ENCODE peak calls at places on chromosomes 1 and 21, in nine cellular contexts. T is neural progenitor cell; F is occipital lobe; A is stimulated activated CD4-positive, alpha-beta T cell treated with anti-CD3 and anti-CD28 coated beads, TNF-alpha, amount 100 ng/mL, for 24 hours; V is activated CD4-positive, CD25-positive, alpha-beta regulatory T cell treated with anti-CD3 and anti-CD28 coated beads, Interleukin-2, amount 50 U/mL, for 16 hours; K is posterior cingulate gyrus; M is ovary; Y is GM13976; W is psoas muscle. E is an unnamed sample.
A peak's percentile ranks its signal among the peaks of the same experiment; 100 is the strongest.

GRCh38 chr1:11794446-11795237 is 11.1 kb downstream of the MTHFR start:
- DNase-seq in K (no peak), F (no peak), W (no peak), M (no peak), T (no peak), A (no peak), Y (peak; percentile 25), V (no peak), E (no peak)

GRCh38 chr1:183318433-183318832 is 99.7 kb downstream of the NMNAT2 start:
- DNase-seq in K (no peak), T (peak; percentile 61), M (peak; percentile 82), A (no peak), V (no peak), W (peak; percentile 81), F (no peak), Y (peak; percentile 77), E (peak; percentile 91)

GRCh38 chr1:205088341-205088740 is 4.1 kb upstream of the TMEM81 start:
- DNase-seq in K (no peak), F (no peak), Y (no peak), T (no peak), M (no peak), V (no peak), A (no peak), W (no peak), E (no peak)

GRCh38 chr1:226223786-226224244 is 351 bp downstream of the MIXL1 start:
- DNase-seq in T (peak; percentile 76), W (no peak), M (no peak), K (no peak), F (no peak), V (no peak), Y (peak; percentile 77), A (no peak), E (no peak)

GRCh38 chr1:63882048-63882704 is 108.4 kb downstream of the ROR1 start:
- DNase-seq in M (no peak), Y (no peak), K (no peak), V (no peak), T (no peak), W (no peak), A (no peak), F (no peak), E (no peak)

GRCh38 chr1:217493290-217493689 is 137.6 kb downstream of the GPATCH2 start:
- DNase-seq in W (no peak), T (no peak), A (no peak), Y (no peak), K (no peak), V (no peak), F (no peak), M (no peak), E (no peak)

GRCh38 chr1:179296831-179297377 is 3.3 kb downstream of the SOAT1 start:
- DNase-seq in V (no peak), M (no peak), T (no peak), A (no peak), Y (no peak), K (no peak), W (no peak), F (no peak), E (no peak)

GRCh38 chr1:161185732-161186311 is 8.5 kb upstream of the B4GALT3 start:
- DNase-seq in K (no peak), V (no peak), W (peak; percentile 12), Y (no peak), M (no peak), F (no peak), A (no peak), T (no peak), E (peak; percentile 42)

GRCh38 chr1:183783896-183784637 is 20.9 kb upstream of the RGL1 start:
- DNase-seq in A (no peak), Y (no peak), W (peak; percentile 66), M (peak; percentile 78), K (peak; percentile 24), F (no peak), T (no peak), V (no peak), E (no peak)

GRCh38 chr1:25642710-25643109 is 26.1 kb downstream of the MAN1C1 start:
- DNase-seq in W (no peak), K (no peak), T (no peak), A (peak; percentile 24), M (no peak), Y (no peak), V (peak; percentile 30), F (no peak), E (no peak)

GRCh38 chr1:9466780-9467755 is 72.2 kb upstream of the SLC25A33 start:
- DNase-seq in M (peak; percentile 41), Y (no peak), V (no peak), A (no peak), K (no peak), F (no peak), W (no peak), T (no peak), E (peak; percentile 63)

GRCh38 chr1:204634260-204634910 is 51.2 kb downstream of the LRRN2 start:
- DNase-seq in M (no peak), T (no peak), A (no peak), K (no peak), W (no peak), Y (no peak), V (no peak), F (no peak), E (no peak)

GRCh38 chr1:83857108-83857507 is 141.8 kb downstream of the TTLL7 start:
- DNase-seq in A (no peak), Y (no peak), T (peak; percentile 22), W (no peak), F (no peak), V (no peak), K (no peak), M (no peak), E (no peak)

GRCh38 chr1:239125027-239125426 is 261.3 kb upstream of the CHRM3 start:
- DNase-seq in T (no peak), A (no peak), M (no peak), K (no peak), W (no peak), V (no peak), F (no peak), Y (no peak), E (no peak)

GRCh38 chr1:24110642-24111263 is 1.2 kb downstream of the MYOM3 start:
- DNase-seq in T (peak; percentile 32), W (peak; percentile 95), Y (no peak), A (no peak), V (no peak), K (no peak), F (no peak), M (no peak), E (no peak)

GRCh38 chr1:183983371-183984105 is 54.0 kb downstream of the COLGALT2 start:
- DNase-seq in Y (no peak), W (no peak), A (no peak), M (no peak), K (peak; percentile 69), V (no peak), F (peak; percentile 77), T (no peak), E (no peak)

GRCh38 chr1:224173523-224173922 is 9.5 kb upstream of the DEGS1 start:
- DNase-seq in W (no peak), Y (no peak), A (no peak), T (no peak), M (no peak), F (no peak), V (no peak), K (no peak), E (no peak)

GRCh38 chr1:233665575-233666270 is 51.8 kb downstream of the KCNK1 start:
- DNase-seq in T (no peak), M (no peak), A (no peak), W (no peak), V (no peak), K (no peak), Y (no peak), F (no peak), E (no peak)

GRCh38 chr21:42939581-42940413 is 14.4 kb upstream of the ERVH48-1 start:
- DNase-seq in A (no peak), T (no peak), W (peak; percentile 77), K (peak; percentile 69), V (no peak), F (peak; percentile 73), Y (peak; percentile 1), M (peak; percentile 87), E (peak; percentile 91)

GRCh38 chr1:215095524-215095923 is 13.0 kb downstream of the KCNK2 start:
- DNase-seq in A (no peak), M (no peak), K (no peak), Y (no peak), W (no peak), F (no peak), T (no peak), V (no peak), E (no peak)